ENCODE peak calls at places on chromosomes 12 and 14, in ten cellular contexts. L is uterus, A is GM23338, P is hepatocyte, J is colonic mucosa, T is cardiac muscle cell, M is astrocyte, G is psoas muscle, H is PC-3, R is lung. W is an unnamed sample.

GRCh38 chr12:104720346-104721064 is 237.6 kb downstream of the SLC41A2 start:
- DNase-seq in T (peak; percentile 26), J (peak; percentile 37), L (no peak), P (no peak), R (no peak), A (no peak), H (no peak), G (no peak), M (peak; percentile 79), W (no peak)

GRCh38 chr12:114004402-114004801 is 38.3 kb upstream of the RBM19 start:
- DNase-seq in G (no peak), H (no peak), A (no peak), T (no peak), J (no peak), R (no peak), M (no peak), L (no peak), P (no peak), W (no peak)

GRCh38 chr12:15679146-15679545 is 110.0 kb downstream of the EPS8 start:
- DNase-seq in A (no peak), L (no peak), P (no peak), J (no peak), M (peak; percentile 90), T (peak; percentile 24), H (no peak), R (no peak), G (no peak), W (no peak)

GRCh38 chr14:105337966-105338365 is 23.4 kb downstream of the PACS2 start:
- DNase-seq in G (peak; percentile 78), P (no peak), J (no peak), M (no peak), R (no peak), A (no peak), T (peak; percentile 56), L (no peak), H (no peak), W (peak; percentile 86)

GRCh38 chr12:76024102-76024781 is 7.3 kb downstream of the PHLDA1 start:
- DNase-seq in J (no peak), G (no peak), A (no peak), L (no peak), R (no peak), T (no peak), P (no peak), M (no peak), H (peak; percentile 29), W (no peak)

GRCh38 chr14:34027130-34027989 is 76.5 kb upstream of the EGLN3 start:
- DNase-seq in T (no peak), L (no peak), A (no peak), M (no peak), R (no peak), H (no peak), G (no peak), J (no peak), P (no peak), W (no peak)

GRCh38 chr12:109811624-109811995 is 21.6 kb downstream of the TRPV4 start:
- DNase-seq in R (no peak), T (no peak), P (no peak), L (no peak), M (no peak), G (no peak), J (no peak), H (no peak), A (peak; percentile 38), W (no peak)

GRCh38 chr12:71107976-71108749 is 49.6 kb downstream of the TSPAN8 start:
- DNase-seq in A (no peak), M (no peak), H (no peak), G (peak; percentile 65), R (no peak), L (no peak), P (no peak), T (no peak), J (no peak), W (no peak)

GRCh38 chr12:46664771-46665287 is 161.0 kb downstream of the SLC38A4 start:
- DNase-seq in H (peak; percentile 96), M (peak; percentile 89), R (no peak), L (peak; percentile 52), J (no peak), T (peak; percentile 83), P (peak; percentile 50), G (no peak), A (no peak), W (peak; percentile 42)

GRCh38 chr14:53601409-53601808 is 355.2 kb downstream of the BMP4 start:
- DNase-seq in T (no peak), M (no peak), J (no peak), L (no peak), R (no peak), P (no peak), H (no peak), A (peak; percentile 26), G (no peak), W (no peak)

GRCh38 chr14:32006267-32007110 is 70.6 kb upstream of the ARHGAP5 start:
- DNase-seq in L (no peak), R (no peak), G (no peak), P (peak; percentile 61), J (no peak), T (peak; percentile 27), A (no peak), H (peak; percentile 85), M (no peak), W (no peak)

GRCh38 chr12:65156366-65156831 is 13.0 kb upstream of the LEMD3 start:
- DNase-seq in H (no peak), T (peak; percentile 10), R (no peak), P (no peak), G (no peak), L (no peak), A (no peak), M (no peak), J (no peak), W (no peak)

GRCh38 chr14:33792387-33793368 is 158.2 kb downstream of the EGLN3 start:
- DNase-seq in J (peak; percentile 76), M (peak; percentile 72), R (peak; percentile 75), P (peak; percentile 90), L (peak; percentile 77), H (peak; percentile 85), A (peak; percentile 85), G (peak; percentile 86), T (peak; percentile 91), W (peak; percentile 81)

GRCh38 chr14:89489796-89490506 is 72.9 kb upstream of the FOXN3 start:
- DNase-seq in A (no peak), J (no peak), G (no peak), M (no peak), P (no peak), H (no peak), L (no peak), R (no peak), T (peak; percentile 17), W (no peak)

GRCh38 chr14:64060648-64061096 is 207.9 kb downstream of the SYNE2 start:
- DNase-seq in P (no peak), H (peak; percentile 69), T (peak; percentile 28), R (no peak), M (no peak), L (no peak), J (peak; percentile 42), G (no peak), A (peak; percentile 95), W (no peak)

GRCh38 chr14:96098309-96098998 is 59.3 kb downstream of the C14orf132 start:
- DNase-seq in L (peak; percentile 19), A (peak; percentile 90), M (no peak), R (peak; percentile 51), T (peak; percentile 78), G (no peak), H (peak; percentile 73), P (peak; percentile 80), J (peak; percentile 51), W (peak; percentile 82)

GRCh38 chr12:132460571-132460970 is 29.4 kb upstream of the FBRSL1 start:
- DNase-seq in H (peak; percentile 19), M (no peak), L (no peak), J (peak; percentile 42), G (no peak), T (no peak), A (peak; percentile 83), R (no peak), P (no peak), W (no peak)
- TF ChIP-seq CTCF in H (peak; percentile 53), M (no peak), L (no peak), J (no peak), G (peak; percentile 5), T (peak; percentile 16), A (peak; percentile 78), R (no peak), P (peak; percentile 13), W (peak; percentile 19)

DNA sequence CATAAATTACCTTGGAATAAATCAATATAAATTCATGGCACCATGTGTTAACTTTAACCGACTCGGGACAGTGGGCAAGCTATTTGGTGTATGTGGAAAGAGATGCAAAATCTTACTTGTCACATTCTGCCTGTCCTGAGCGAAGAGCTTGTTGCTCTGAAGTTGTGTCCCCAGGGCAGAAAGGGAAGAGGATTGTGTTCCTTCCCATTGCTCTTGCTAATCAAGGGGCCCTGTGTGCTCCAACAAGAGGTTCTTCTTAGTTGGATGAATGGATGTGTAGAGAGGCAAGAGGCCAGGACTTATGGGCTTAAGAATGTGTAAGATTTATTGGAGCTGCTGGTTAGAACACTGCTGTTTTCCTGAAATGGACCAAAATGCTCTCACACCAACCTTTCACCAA is 36.5 kb upstream of the FRS2 start:
- DNase-seq in M (no peak), J (no peak), H (no peak), G (no peak), R (no peak), A (no peak), T (no peak), P (no peak), L (no peak), W (no peak)
- H3K36me3 ChIP-seq in M (no peaks in the 10 kb centered on the region), J (no peaks in the 10 kb centered on the region), H (no peaks in the 10 kb centered on the region), G (no peaks in the 10 kb centered on the region), R (no peaks in the 10 kb centered on the region), A (no peaks in the 10 kb centered on the region), T (no peaks in the 10 kb centered on the region), P (no peaks in the 10 kb centered on the region), L (no peaks in the 10 kb centered on the region), W (no peaks in the 10 kb centered on the region)

DNA sequence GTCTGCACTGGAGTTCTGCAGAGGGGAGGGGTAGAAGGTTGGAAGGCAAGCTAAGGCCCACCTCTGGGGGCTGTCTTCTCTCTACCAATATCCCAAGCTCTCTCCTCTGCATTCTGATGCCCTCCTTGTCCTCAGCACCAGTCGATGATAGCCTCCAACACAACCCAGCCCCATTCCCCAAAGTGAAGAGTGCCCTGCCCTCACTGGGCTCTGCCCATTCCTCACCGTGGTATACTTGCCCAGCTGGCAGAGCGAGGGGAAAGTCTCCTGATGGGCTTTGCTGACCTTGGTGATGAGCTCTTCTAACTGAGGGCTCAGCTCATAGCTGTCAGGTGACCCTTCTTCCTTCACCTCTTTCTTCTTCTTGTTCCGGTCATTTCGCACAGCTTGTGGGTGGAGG is 7.2 kb upstream of the ITGB7 start:
- DNase-seq in G (no peak), P (no peak), H (no peak), R (no peak), J (no peak), T (no peak), L (no peak), M (no peak), A (no peak), W (no peak)
- TF ChIP-seq CTCF in G (no peak), P (no peak), H (no peak), R (no peak), J (no peak), T (no peak), L (no peak), M (no peak), A (no peak), W (no peak)

DNA sequence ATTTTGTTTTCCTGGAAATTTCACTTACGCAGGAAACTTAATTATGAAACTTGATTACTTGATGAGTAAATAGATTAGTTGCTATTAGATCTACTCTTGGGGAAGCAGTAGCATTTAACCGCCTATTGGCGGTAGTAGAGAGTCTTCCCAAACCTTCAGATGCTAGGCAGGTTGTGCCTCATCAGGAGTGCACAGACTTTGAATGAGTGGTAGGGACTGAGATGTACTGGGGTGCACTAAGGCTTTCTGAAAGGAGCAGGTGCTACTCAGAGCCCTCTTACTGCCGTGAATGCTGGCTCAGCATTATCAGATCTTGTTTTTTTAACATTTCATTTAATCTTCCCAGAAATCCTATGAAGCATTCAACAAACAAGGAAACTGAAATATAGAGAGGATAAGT is 7.7 kb downstream of the GATC start:
- DNase-seq in P (no peak), H (peak; percentile 65), G (no peak), M (no peak), R (no peak), L (no peak), T (peak; percentile 34), J (no peak), A (peak; percentile 70), W (no peak)
- H3K36me3 ChIP-seq in P (no peaks in the 10 kb centered on the region), H (peaks cover 55% of the 10 kb centered on the region), G (peaks cover 87% of the 10 kb centered on the region), M (peaks cover 24% of the 10 kb centered on the region), R (peaks cover 22% of the 10 kb centered on the region), L (no peaks in the 10 kb centered on the region), T (peaks cover 31% of the 10 kb centered on the region), J (peaks cover 8% of the 10 kb centered on the region), A (peaks cover 37% of the 10 kb centered on the region), W (peaks cover 44% of the 10 kb centered on the region)

W was measured in adrenal gland.